ENCODE peak calls at places on chromosomes 1 and 21, in six cellular contexts. V is GM12878, W is A549, D is Caco-2, P is body of pancreas, X is astrocyte of the spinal cord. Y is an unnamed sample.

GRCh38 chr1:100353073-100353801 is 931 bp downstream of the CDC14A start:
- DNase-seq in V (peak; percentile 25), W (peak; percentile 13), D (peak; percentile 38), P (peak; percentile 46), X (no peak), Y (peak; percentile 62)

GRCh38 chr1:224922404-224923164 is 6.9 kb upstream of the DNAH14 start:
- DNase-seq in V (peak; percentile 11), W (peak; percentile 57), D (peak; percentile 55), P (peak; percentile 70), X (peak; percentile 42), Y (peak; percentile 11)

GRCh38 chr1:179955318-179955638 is 668 bp downstream of the CEP350 start:
- DNase-seq in V (no peak), W (peak; percentile 3), D (no peak), P (no peak), X (no peak), Y (no peak)

GRCh38 chr21:35179990-35180557 is 131.0 kb upstream of the RUNX1 start:
- DNase-seq in V (no peak), W (no peak), D (no peak), P (no peak), X (peak; percentile 85), Y (no peak)

GRCh38 chr1:109546311-109547109 is 1.9 kb upstream of the GNAI3 start:
- DNase-seq in V (peak; percentile 77), W (peak; percentile 79), D (peak; percentile 82), P (peak; percentile 92), X (peak; percentile 86), Y (peak; percentile 91)

GRCh38 chr1:50701706-50702317 is 258.3 kb downstream of the FAF1 start:
- DNase-seq in V (no peak), W (no peak), D (no peak), P (no peak), X (no peak), Y (no peak)

GRCh38 chr1:186659946-186660472 is 20.2 kb downstream of the PTGS2 start:
- DNase-seq in V (no peak), W (no peak), D (no peak), P (no peak), X (no peak), Y (no peak)

GRCh38 chr1:226220473-226221189 is 2.8 kb upstream of the MIXL1 start:
- DNase-seq in V (no peak), W (no peak), D (no peak), P (no peak), X (no peak), Y (no peak)

GRCh38 chr1:101769520-101769919 is 227.2 kb downstream of the OLFM3 start:
- DNase-seq in V (no peak), W (no peak), D (peak; percentile 6), P (no peak), X (no peak), Y (no peak)

GRCh38 chr1:153649867-153650235 is 8.7 kb upstream of the SNAPIN start:
- DNase-seq in V (no peak), W (no peak), D (no peak), P (peak; percentile 97), X (no peak), Y (no peak)

GRCh38 chr1:227318003-227318851 is at the start of gene CDC42BPA:
- DNase-seq in V (no peak), W (peak; percentile 81), D (peak; percentile 89), P (peak; percentile 85), X (peak; percentile 89), Y (peak; percentile 83)

GRCh38 chr21:33821580-33822322 is 93.9 kb downstream of the ATP5PO start:
- DNase-seq in V (no peak), W (no peak), D (no peak), P (no peak), X (no peak), Y (no peak)

GRCh38 chr1:212315907-212316306 is 30.7 kb downstream of the PPP2R5A start:
- DNase-seq in V (no peak), W (no peak), D (peak; percentile 21), P (peak; percentile 18), X (peak; percentile 36), Y (no peak)

GRCh38 chr1:202235856-202236837 is 42.5 kb downstream of the LGR6 start:
- DNase-seq in V (peak; percentile 12), W (peak; percentile 98), D (peak; percentile 92), P (peak; percentile 70), X (peak; percentile 97), Y (peak; percentile 80)

GRCh38 chr21:14987370-14988170 is 77.2 kb downstream of the NRIP1 start:
- DNase-seq in V (no peak), W (no peak), D (peak; percentile 14), P (no peak), X (no peak), Y (no peak)

GRCh38 chr1:91856996-91857395 is 29.0 kb downstream of the TGFBR3 start:
- DNase-seq in V (no peak), W (no peak), D (no peak), P (no peak), X (no peak), Y (no peak)

GRCh38 chr1:104488296-104489015 is 738.8 kb downstream of the AMY1C start:
- DNase-seq in V (no peak), W (no peak), D (no peak), P (no peak), X (no peak), Y (no peak)
- TF ChIP-seq CTCF in V (no peak), W (no peak), D (no peak), P (no peak), X (no peak), Y (no peak)

GRCh38 chr1:22662986-22663408 is 10.0 kb downstream of the C1QB start:
- DNase-seq in V (no peak), W (no peak), D (no peak), P (no peak), X (no peak), Y (no peak)

GRCh38 chr1:22670352-22670964 is 17.4 kb downstream of the C1QB start:
- DNase-seq in V (no peak), W (no peak), D (no peak), P (no peak), X (no peak), Y (no peak)

GRCh38 chr1:22662318-22662717 is 9.3 kb downstream of the C1QB start:
- DNase-seq in V (no peak), W (peak; percentile 24), D (peak; percentile 62), P (no peak), X (no peak), Y (no peak)

GRCh38 chr1:22661880-22662279 is 8.8 kb downstream of the C1QB start:
- DNase-seq in V (no peak), W (no peak), D (no peak), P (no peak), X (no peak), Y (no peak)

GRCh38 chr1:22665752-22666151 is 12.7 kb downstream of the C1QB start:
- DNase-seq in V (no peak), W (peak; percentile 55), D (peak; percentile 74), P (no peak), X (peak; percentile 20), Y (peak; percentile 71)
- TF ChIP-seq CTCF in V (peak; percentile 28), W (peak; percentile 48), D (peak; percentile 82), P (no peak), X (peak; percentile 66), Y (peak; percentile 61)

DNA sequence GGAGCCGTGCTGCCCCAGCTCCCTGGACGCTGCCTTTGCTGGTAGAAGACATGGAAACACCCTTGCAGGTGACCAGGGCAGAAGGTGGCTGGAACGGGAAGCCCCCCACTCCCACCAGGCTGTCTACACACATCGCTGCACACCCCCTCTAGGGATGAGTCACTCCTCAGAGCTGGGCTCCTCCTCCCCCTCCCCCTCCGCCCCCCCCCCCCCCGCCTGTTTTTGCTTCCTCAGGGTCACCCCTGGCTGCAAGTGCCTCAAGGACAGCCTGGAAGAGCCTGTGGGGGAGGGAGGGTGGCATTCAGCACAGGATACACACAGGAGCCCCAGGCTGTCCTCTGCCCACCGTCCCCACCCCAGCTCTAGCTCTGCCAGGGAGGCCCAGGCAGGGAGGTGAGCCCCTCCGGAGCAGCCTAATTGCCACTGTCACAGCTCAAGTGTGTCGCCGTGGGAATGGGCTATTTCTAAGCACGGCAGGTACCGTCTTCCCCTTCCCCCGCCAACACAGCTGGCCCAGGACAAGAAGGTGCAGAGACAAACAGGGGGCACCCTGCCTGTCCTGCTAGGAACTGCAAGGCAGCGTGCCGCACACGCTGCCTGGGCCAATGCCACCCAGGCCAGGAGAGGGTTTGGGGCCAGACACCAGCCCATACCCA is 2.5 kb downstream of the FNDC10 start:
- DNase-seq in V (no peak), W (peak; percentile 73), D (peak; percentile 28), P (peak; percentile 33), X (no peak), Y (no peak)
- TF ChIP-seq CTCF in V (no peak), W (no peak), D (peak; percentile 25), P (peak; percentile 37), X (peak; percentile 46), Y (peak; percentile 27)

GRCh38 chr1:237736372-237737029 is 154.2 kb downstream of the ZP4 start:
- DNase-seq in V (no peak), W (no peak), D (peak; percentile 6), P (no peak), X (no peak), Y (no peak)
- TF ChIP-seq CTCF in V (peak; percentile 28), W (no peak), D (peak; percentile 42), P (peak; percentile 34), X (no peak), Y (peak; percentile 23)

Y was measured in nephron progenitor cell.